ENCODE peak calls at places on chromosomes 2 and 18, in four cellular contexts. One of them, this sample, is unnamed.

GRCh38 chr2:122643725-122644329 is 888.4 kb downstream of the TSN start:
- DNase-seq in astrocyte of the spinal cord: peak
- DNase-seq in GM12865: no peak
- DNase-seq in AG10803: peak
- DNase-seq in this sample: no peak

GRCh38 chr2:216408426-216409315 is 3.6 kb upstream of the SMARCAL1 start:
- DNase-seq in astrocyte of the spinal cord: no peak
- DNase-seq in GM12865: no peak
- DNase-seq in AG10803: no peak
- DNase-seq in this sample: no peak

GRCh38 chr2:63601061-63601460 is 12.3 kb downstream of the MDH1 start:
- DNase-seq in astrocyte of the spinal cord: no peak
- DNase-seq in GM12865: no peak
- DNase-seq in AG10803: no peak
- DNase-seq in this sample: no peak

GRCh38 chr2:108288534-108289106 is at the start of gene SULT1C2:
- DNase-seq in astrocyte of the spinal cord: peak
- DNase-seq in GM12865: no peak
- DNase-seq in AG10803: no peak
- DNase-seq in this sample: no peak

GRCh38 chr2:187918996-187919821 is 365.0 kb upstream of the TFPI start:
- DNase-seq in astrocyte of the spinal cord: no peak
- DNase-seq in GM12865: no peak
- DNase-seq in AG10803: no peak
- DNase-seq in this sample: no peak

GRCh38 chr2:26927221-26927620 is 43.2 kb upstream of the MAPRE3 start:
- DNase-seq in astrocyte of the spinal cord: no peak
- DNase-seq in GM12865: no peak
- DNase-seq in AG10803: no peak
- DNase-seq in this sample: no peak

GRCh38 chr2:109214651-109215371 is 85.8 kb downstream of the SH3RF3 start:
- DNase-seq in astrocyte of the spinal cord: no peak
- DNase-seq in GM12865: no peak
- DNase-seq in AG10803: no peak
- DNase-seq in this sample: no peak

GRCh38 chr2:69831354-69831905 is 2.0 kb downstream of the GMCL1 start:
- DNase-seq in astrocyte of the spinal cord: peak
- DNase-seq in GM12865: no peak
- DNase-seq in AG10803: no peak
- DNase-seq in this sample: no peak

GRCh38 chr2:128801581-128801980 is 482.9 kb upstream of the HS6ST1 start:
- DNase-seq in astrocyte of the spinal cord: no peak
- DNase-seq in GM12865: no peak
- DNase-seq in AG10803: no peak
- DNase-seq in this sample: no peak

GRCh38 chr2:231326404-231326803 is 69.1 kb upstream of the B3GNT7 start:
- DNase-seq in astrocyte of the spinal cord: no peak
- DNase-seq in GM12865: no peak
- DNase-seq in AG10803: no peak
- DNase-seq in this sample: no peak

GRCh38 chr2:8103085-8103708 is 578.7 kb upstream of the ID2 start:
- DNase-seq in astrocyte of the spinal cord: no peak
- DNase-seq in GM12865: no peak
- DNase-seq in AG10803: peak
- DNase-seq in this sample: no peak

GRCh38 chr2:147456729-147457128 is 388.1 kb upstream of the ACVR2A start:
- DNase-seq in astrocyte of the spinal cord: no peak
- DNase-seq in GM12865: no peak
- DNase-seq in AG10803: peak
- DNase-seq in this sample: no peak

GRCh38 chr18:44781890-44782289 is 101.2 kb downstream of the SETBP1 start:
- DNase-seq in astrocyte of the spinal cord: peak
- DNase-seq in GM12865: no peak
- DNase-seq in AG10803: peak
- DNase-seq in this sample: no peak

GRCh38 chr2:213476641-213477040 is 192.4 kb downstream of the SPAG16 start:
- DNase-seq in astrocyte of the spinal cord: no peak
- DNase-seq in GM12865: no peak
- DNase-seq in AG10803: peak
- DNase-seq in this sample: no peak

GRCh38 chr2:156436477-156437085 is 402 bp downstream of the GPD2 start:
- DNase-seq in astrocyte of the spinal cord: peak
- DNase-seq in GM12865: peak
- DNase-seq in AG10803: no peak
- DNase-seq in this sample: no peak

GRCh38 chr2:168091986-168092385 is 155.4 kb downstream of the STK39 start:
- DNase-seq in astrocyte of the spinal cord: no peak
- DNase-seq in GM12865: no peak
- DNase-seq in AG10803: no peak
- DNase-seq in this sample: no peak

GRCh38 chr2:95049088-95049955 is 23.8 kb downstream of the MAL start:
- DNase-seq in astrocyte of the spinal cord: no peak
- DNase-seq in GM12865: no peak
- DNase-seq in AG10803: no peak
- DNase-seq in this sample: no peak

GRCh38 chr2:156589381-156590079 is 153.4 kb downstream of the GPD2 start:
- DNase-seq in astrocyte of the spinal cord: peak
- DNase-seq in GM12865: peak
- DNase-seq in AG10803: peak
- DNase-seq in this sample: no peak

GRCh38 chr18:76460482-76460881 is 34.6 kb downstream of the ZNF516 start:
- DNase-seq in astrocyte of the spinal cord: no peak
- DNase-seq in GM12865: no peak
- DNase-seq in AG10803: peak
- DNase-seq in this sample: no peak

GRCh38 chr2:8628179-8628869 is 53.5 kb upstream of the ID2 start:
- DNase-seq in astrocyte of the spinal cord: no peak
- DNase-seq in GM12865: no peak
- DNase-seq in AG10803: no peak
- DNase-seq in this sample: no peak

GRCh38 chr18:79400091-79400590 is 4.4 kb downstream of the NFATC1 start:
- DNase-seq in astrocyte of the spinal cord: no peak
- DNase-seq in GM12865: peak
- DNase-seq in AG10803: peak
- DNase-seq in this sample: peak

GRCh38 chr18:7856733-7857132 is 289.6 kb downstream of the PTPRM start:
- DNase-seq in astrocyte of the spinal cord: no peak
- DNase-seq in GM12865: no peak
- DNase-seq in AG10803: no peak
- DNase-seq in this sample: no peak

GRCh38 chr2:153291718-153292117 is 186.8 kb downstream of the RPRM start:
- DNase-seq in astrocyte of the spinal cord: no peak
- DNase-seq in GM12865: no peak
- DNase-seq in AG10803: no peak
- DNase-seq in this sample: no peak

GRCh38 chr2:153287109-153287801 is 191.3 kb downstream of the RPRM start:
- DNase-seq in astrocyte of the spinal cord: no peak
- DNase-seq in GM12865: no peak
- DNase-seq in AG10803: no peak
- DNase-seq in this sample: no peak
- TF ChIP-seq CTCF in astrocyte of the spinal cord: peak
- TF ChIP-seq CTCF in GM12865: no peak
- TF ChIP-seq CTCF in AG10803: peak
- TF ChIP-seq CTCF in this sample: no peak

GRCh38 chr18:48136051-48136543 is 205.6 kb upstream of the SMAD2 start:
- DNase-seq in astrocyte of the spinal cord: no peak
- DNase-seq in GM12865: no peak
- DNase-seq in AG10803: no peak
- DNase-seq in this sample: no peak
- TF ChIP-seq CTCF in astrocyte of the spinal cord: no peak
- TF ChIP-seq CTCF in GM12865: no peak
- TF ChIP-seq CTCF in AG10803: no peak
- TF ChIP-seq CTCF in this sample: no peak

GRCh38 chr2:38948387-38948882 is 58.8 kb downstream of the ARHGEF33 start:
- DNase-seq in astrocyte of the spinal cord: no peak
- DNase-seq in GM12865: no peak
- DNase-seq in AG10803: no peak
- DNase-seq in this sample: no peak
- TF ChIP-seq CTCF in astrocyte of the spinal cord: no peak
- TF ChIP-seq CTCF in GM12865: no peak
- TF ChIP-seq CTCF in AG10803: no peak
- TF ChIP-seq CTCF in this sample: no peak

DNA sequence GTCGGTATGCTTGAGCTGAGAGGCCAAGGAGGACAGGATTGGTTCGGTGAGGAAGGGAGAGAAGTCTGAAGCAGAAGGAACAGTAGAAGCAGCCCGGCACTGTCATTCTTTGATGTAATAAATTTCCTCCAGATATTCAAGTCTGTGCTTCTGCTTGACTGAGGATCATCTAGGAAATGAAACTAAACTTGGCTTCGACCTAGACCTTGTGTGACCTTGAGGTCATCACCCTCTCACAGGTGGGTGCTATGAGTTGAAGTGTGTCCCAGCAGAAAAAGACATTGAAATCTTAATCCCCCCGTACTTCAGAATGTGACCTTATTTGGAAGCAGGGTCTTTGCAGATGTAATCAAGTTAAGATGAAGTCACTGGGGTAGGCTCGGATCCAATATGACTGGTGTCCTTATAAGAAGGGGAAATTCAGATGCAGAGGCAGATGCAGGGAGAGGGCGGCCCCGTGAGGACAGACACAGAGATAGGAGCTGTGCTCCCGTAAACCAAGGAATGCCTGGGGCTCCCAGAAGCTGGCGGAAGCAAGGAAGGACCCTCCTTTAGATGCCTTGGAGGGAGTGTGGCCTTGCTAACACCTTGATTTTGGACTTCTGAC is 49.0 kb downstream of the PRKCE start:
- DNase-seq in astrocyte of the spinal cord: no peak
- DNase-seq in GM12865: peak
- DNase-seq in AG10803: no peak
- DNase-seq in this sample: no peak
- TF ChIP-seq CTCF in astrocyte of the spinal cord: no peak
- TF ChIP-seq CTCF in GM12865: no peak
- TF ChIP-seq CTCF in AG10803: no peak
- TF ChIP-seq CTCF in this sample: no peak

GRCh38 chr2:225288986-225289385 is 110.5 kb upstream of the NYAP2 start:
- DNase-seq in astrocyte of the spinal cord: no peak
- DNase-seq in GM12865: no peak
- DNase-seq in AG10803: no peak
- DNase-seq in this sample: no peak

GRCh38 chr2:225282858-225283693 is 116.4 kb upstream of the NYAP2 start:
- DNase-seq in astrocyte of the spinal cord: peak
- DNase-seq in GM12865: peak
- DNase-seq in AG10803: peak
- DNase-seq in this sample: no peak
- TF ChIP-seq CTCF in astrocyte of the spinal cord: peak
- TF ChIP-seq CTCF in GM12865: peak
- TF ChIP-seq CTCF in AG10803: peak
- TF ChIP-seq CTCF in this sample: peak

DNA sequence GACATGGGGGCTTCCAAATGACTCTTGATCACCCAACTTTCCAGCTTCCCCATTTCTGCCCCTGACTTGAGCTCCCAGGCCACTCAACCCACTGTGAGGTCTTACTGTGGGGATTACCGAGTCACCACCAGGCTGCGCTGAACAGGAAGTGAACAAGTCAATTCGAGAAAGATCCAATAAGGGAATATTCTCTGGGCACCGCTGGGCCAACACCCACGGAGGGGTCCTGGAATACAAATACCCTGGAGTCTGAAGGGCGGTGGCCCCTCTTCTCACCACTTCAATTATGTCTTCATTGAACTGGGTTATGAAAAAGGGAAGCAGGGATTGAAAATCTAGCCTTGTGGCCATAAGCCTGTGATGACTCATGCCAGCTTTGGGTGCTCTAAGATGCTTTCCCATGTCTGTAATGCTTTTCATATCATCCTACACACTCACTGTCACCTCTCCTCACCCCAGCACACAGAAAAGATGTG is 37.7 kb downstream of the BCL11A start:
- DNase-seq in astrocyte of the spinal cord: peak
- DNase-seq in GM12865: peak
- DNase-seq in AG10803: peak
- DNase-seq in this sample: no peak
- TF ChIP-seq CTCF in astrocyte of the spinal cord: peak
- TF ChIP-seq CTCF in GM12865: peak
- TF ChIP-seq CTCF in AG10803: peak
- TF ChIP-seq CTCF in this sample: no peak